ENCODE peak calls at places on chromosomes 3 and 15, in nine cellular contexts. One of them, this sample, is unnamed.
A peak's percentile ranks its signal among the peaks of the same experiment; 100 is the strongest.

GRCh38 chr3:184417619-184418327 is 37.9 kb downstream of the CHRD start:
- DNase-seq in choroid plexus epithelial cell: peak; percentile 71
- DNase-seq in CD8-positive, alpha-beta T cell: peak; percentile 51
- DNase-seq in lower leg skin: peak; percentile 96
- DNase-seq in astrocyte of the spinal cord: peak; percentile 50
- DNase-seq in GM20000: peak; percentile 75
- DNase-seq in ovary: peak; percentile 73
- DNase-seq in PC-3: peak; percentile 69
- DNase-seq in tibial artery: peak; percentile 74
- DNase-seq in this sample: peak; percentile 72

GRCh38 chr15:73906346-73907017 is 19.8 kb upstream of the LOXL1 start:
- DNase-seq in choroid plexus epithelial cell: peak; percentile 67
- DNase-seq in CD8-positive, alpha-beta T cell: no peak
- DNase-seq in lower leg skin: no peak
- DNase-seq in astrocyte of the spinal cord: peak; percentile 35
- DNase-seq in GM20000: no peak
- DNase-seq in ovary: no peak
- DNase-seq in PC-3: no peak
- DNase-seq in tibial artery: no peak
- DNase-seq in this sample: no peak

GRCh38 chr15:39478996-39479395 is 101.9 kb upstream of the THBS1 start:
- DNase-seq in choroid plexus epithelial cell: no peak
- DNase-seq in CD8-positive, alpha-beta T cell: no peak
- DNase-seq in lower leg skin: no peak
- DNase-seq in astrocyte of the spinal cord: no peak
- DNase-seq in GM20000: no peak
- DNase-seq in ovary: no peak
- DNase-seq in PC-3: no peak
- DNase-seq in tibial artery: no peak
- DNase-seq in this sample: no peak

GRCh38 chr3:64575211-64575844 is 112.5 kb downstream of the ADAMTS9 start:
- DNase-seq in choroid plexus epithelial cell: peak; percentile 66
- DNase-seq in CD8-positive, alpha-beta T cell: no peak
- DNase-seq in lower leg skin: no peak
- DNase-seq in astrocyte of the spinal cord: peak; percentile 9
- DNase-seq in GM20000: peak; percentile 16
- DNase-seq in ovary: no peak
- DNase-seq in PC-3: peak; percentile 8
- DNase-seq in tibial artery: no peak
- DNase-seq in this sample: no peak

GRCh38 chr3:171949559-171949958 is 89.8 kb upstream of the FNDC3B start:
- DNase-seq in choroid plexus epithelial cell: no peak
- DNase-seq in CD8-positive, alpha-beta T cell: no peak
- DNase-seq in lower leg skin: no peak
- DNase-seq in astrocyte of the spinal cord: no peak
- DNase-seq in GM20000: no peak
- DNase-seq in ovary: no peak
- DNase-seq in PC-3: no peak
- DNase-seq in tibial artery: no peak
- DNase-seq in this sample: no peak

GRCh38 chr15:20341901-20342605 is 199.5 kb downstream of the GOLGA6L6 start:
- DNase-seq in choroid plexus epithelial cell: no peak
- DNase-seq in CD8-positive, alpha-beta T cell: no peak
- DNase-seq in lower leg skin: peak; percentile 97
- DNase-seq in astrocyte of the spinal cord: no peak
- DNase-seq in GM20000: peak; percentile 72
- DNase-seq in ovary: peak; percentile 50
- DNase-seq in PC-3: peak; percentile 2
- DNase-seq in tibial artery: peak; percentile 88
- DNase-seq in this sample: peak; percentile 89

GRCh38 chr3:141895731-141896130 is 19.3 kb downstream of the ATP1B3 start:
- DNase-seq in choroid plexus epithelial cell: no peak
- DNase-seq in CD8-positive, alpha-beta T cell: no peak
- DNase-seq in lower leg skin: no peak
- DNase-seq in astrocyte of the spinal cord: no peak
- DNase-seq in GM20000: no peak
- DNase-seq in ovary: no peak
- DNase-seq in PC-3: no peak
- DNase-seq in tibial artery: no peak
- DNase-seq in this sample: no peak

GRCh38 chr3:158165730-158166129 is 55.8 kb downstream of the RSRC1 start:
- DNase-seq in choroid plexus epithelial cell: peak; percentile 6
- DNase-seq in CD8-positive, alpha-beta T cell: no peak
- DNase-seq in lower leg skin: no peak
- DNase-seq in astrocyte of the spinal cord: peak; percentile 15
- DNase-seq in GM20000: no peak
- DNase-seq in ovary: no peak
- DNase-seq in PC-3: no peak
- DNase-seq in tibial artery: no peak
- DNase-seq in this sample: no peak

GRCh38 chr15:58840048-58840447 is 68.9 kb downstream of the MINDY2 start:
- DNase-seq in choroid plexus epithelial cell: peak; percentile 44
- DNase-seq in CD8-positive, alpha-beta T cell: no peak
- DNase-seq in lower leg skin: no peak
- DNase-seq in astrocyte of the spinal cord: no peak
- DNase-seq in GM20000: no peak
- DNase-seq in ovary: no peak
- DNase-seq in PC-3: peak; percentile 59
- DNase-seq in tibial artery: no peak
- DNase-seq in this sample: no peak

GRCh38 chr3:18369561-18370185 is 55.5 kb downstream of the SATB1 start:
- DNase-seq in choroid plexus epithelial cell: no peak
- DNase-seq in CD8-positive, alpha-beta T cell: no peak
- DNase-seq in lower leg skin: no peak
- DNase-seq in astrocyte of the spinal cord: no peak
- DNase-seq in GM20000: no peak
- DNase-seq in ovary: no peak
- DNase-seq in PC-3: no peak
- DNase-seq in tibial artery: no peak
- DNase-seq in this sample: no peak

GRCh38 chr3:180358179-180358578 is 243.8 kb upstream of the TTC14 start:
- DNase-seq in choroid plexus epithelial cell: no peak
- DNase-seq in CD8-positive, alpha-beta T cell: no peak
- DNase-seq in lower leg skin: no peak
- DNase-seq in astrocyte of the spinal cord: peak; percentile 27
- DNase-seq in GM20000: no peak
- DNase-seq in ovary: no peak
- DNase-seq in PC-3: peak; percentile 92
- DNase-seq in tibial artery: no peak
- DNase-seq in this sample: no peak

GRCh38 chr3:172367205-172368105 is 80.8 kb downstream of the GHSR start:
- DNase-seq in choroid plexus epithelial cell: peak; percentile 74
- DNase-seq in CD8-positive, alpha-beta T cell: no peak
- DNase-seq in lower leg skin: no peak
- DNase-seq in astrocyte of the spinal cord: peak; percentile 54
- DNase-seq in GM20000: no peak
- DNase-seq in ovary: no peak
- DNase-seq in PC-3: no peak
- DNase-seq in tibial artery: no peak
- DNase-seq in this sample: no peak

GRCh38 chr3:133361011-133361410 is 38.8 kb upstream of the BFSP2 start:
- DNase-seq in choroid plexus epithelial cell: no peak
- DNase-seq in CD8-positive, alpha-beta T cell: no peak
- DNase-seq in lower leg skin: no peak
- DNase-seq in astrocyte of the spinal cord: no peak
- DNase-seq in GM20000: no peak
- DNase-seq in ovary: no peak
- DNase-seq in PC-3: no peak
- DNase-seq in tibial artery: no peak
- DNase-seq in this sample: no peak

GRCh38 chr15:43775411-43775965 is 1.3 kb downstream of the ELL3 start:
- DNase-seq in choroid plexus epithelial cell: no peak
- DNase-seq in CD8-positive, alpha-beta T cell: no peak
- DNase-seq in lower leg skin: no peak
- DNase-seq in astrocyte of the spinal cord: peak; percentile 43
- DNase-seq in GM20000: no peak
- DNase-seq in ovary: peak; percentile 50
- DNase-seq in PC-3: peak; percentile 95
- DNase-seq in tibial artery: no peak
- DNase-seq in this sample: no peak

GRCh38 chr3:53030864-53031445 is 14.9 kb downstream of the SFMBT1 start:
- DNase-seq in choroid plexus epithelial cell: no peak
- DNase-seq in CD8-positive, alpha-beta T cell: peak; percentile 35
- DNase-seq in lower leg skin: no peak
- DNase-seq in astrocyte of the spinal cord: no peak
- DNase-seq in GM20000: no peak
- DNase-seq in ovary: no peak
- DNase-seq in PC-3: no peak
- DNase-seq in tibial artery: no peak
- DNase-seq in this sample: no peak

GRCh38 chr15:33149919-33150318 is 44.6 kb downstream of the FMN1 start:
- DNase-seq in choroid plexus epithelial cell: peak; percentile 64
- DNase-seq in CD8-positive, alpha-beta T cell: no peak
- DNase-seq in lower leg skin: no peak
- DNase-seq in astrocyte of the spinal cord: peak; percentile 66
- DNase-seq in GM20000: no peak
- DNase-seq in ovary: no peak
- DNase-seq in PC-3: peak; percentile 60
- DNase-seq in tibial artery: no peak
- DNase-seq in this sample: no peak

GRCh38 chr3:159992601-159993000 is 4.0 kb downstream of the IL12A start:
- DNase-seq in choroid plexus epithelial cell: no peak
- DNase-seq in CD8-positive, alpha-beta T cell: no peak
- DNase-seq in lower leg skin: no peak
- DNase-seq in astrocyte of the spinal cord: no peak
- DNase-seq in GM20000: no peak
- DNase-seq in ovary: no peak
- DNase-seq in PC-3: no peak
- DNase-seq in tibial artery: no peak
- DNase-seq in this sample: no peak

GRCh38 chr3:9930804-9931418 is 2.7 kb upstream of the CRELD1 start:
- DNase-seq in choroid plexus epithelial cell: peak; percentile 45
- DNase-seq in CD8-positive, alpha-beta T cell: no peak
- DNase-seq in lower leg skin: no peak
- DNase-seq in astrocyte of the spinal cord: no peak
- DNase-seq in GM20000: peak; percentile 64
- DNase-seq in ovary: no peak
- DNase-seq in PC-3: peak; percentile 28
- DNase-seq in tibial artery: no peak
- DNase-seq in this sample: no peak
- TF ChIP-seq CTCF in choroid plexus epithelial cell: peak; percentile 45
- TF ChIP-seq CTCF in CD8-positive, alpha-beta T cell: no peak
- TF ChIP-seq CTCF in lower leg skin: no peak
- TF ChIP-seq CTCF in astrocyte of the spinal cord: peak; percentile 5
- TF ChIP-seq CTCF in GM20000: peak; percentile 32
- TF ChIP-seq CTCF in ovary: no peak
- TF ChIP-seq CTCF in PC-3: peak; percentile 47
- TF ChIP-seq CTCF in tibial artery: no peak
- TF ChIP-seq CTCF in this sample: no peak

DNA sequence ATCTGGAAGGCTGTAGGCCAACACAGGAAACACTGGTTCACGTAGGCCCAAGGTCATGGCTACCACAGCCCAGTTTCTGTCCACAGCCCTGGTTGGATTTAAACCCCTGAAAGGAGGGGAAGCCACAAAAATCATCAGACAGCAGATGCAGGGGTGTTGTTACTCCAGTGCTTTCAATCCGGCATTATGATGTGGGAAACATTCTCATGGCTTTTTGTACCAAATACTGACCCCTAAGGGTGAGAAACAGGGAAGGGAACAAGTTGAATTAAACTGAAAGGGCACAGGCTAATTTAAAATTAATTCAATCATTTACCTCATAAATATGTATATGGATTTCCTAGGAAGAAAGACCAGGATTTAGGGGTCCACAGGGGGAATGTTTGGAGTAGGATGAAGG is 375.6 kb downstream of the CTNNB1 start:
- DNase-seq in choroid plexus epithelial cell: peak; percentile 37
- DNase-seq in CD8-positive, alpha-beta T cell: no peak
- DNase-seq in lower leg skin: no peak
- DNase-seq in astrocyte of the spinal cord: no peak
- DNase-seq in GM20000: no peak
- DNase-seq in ovary: no peak
- DNase-seq in PC-3: peak; percentile 23
- DNase-seq in tibial artery: no peak
- DNase-seq in this sample: no peak
- TF ChIP-seq CTCF in choroid plexus epithelial cell: peak; percentile 39
- TF ChIP-seq CTCF in CD8-positive, alpha-beta T cell: no peak
- TF ChIP-seq CTCF in lower leg skin: no peak
- TF ChIP-seq CTCF in astrocyte of the spinal cord: no peak
- TF ChIP-seq CTCF in GM20000: no peak
- TF ChIP-seq CTCF in ovary: no peak
- TF ChIP-seq CTCF in PC-3: peak; percentile 55
- TF ChIP-seq CTCF in tibial artery: no peak
- TF ChIP-seq CTCF in this sample: no peak

GRCh38 chr3:107643038-107643883 is 120.5 kb downstream of the BBX start:
- DNase-seq in choroid plexus epithelial cell: peak; percentile 37
- DNase-seq in CD8-positive, alpha-beta T cell: no peak
- DNase-seq in lower leg skin: no peak
- DNase-seq in astrocyte of the spinal cord: no peak
- DNase-seq in GM20000: no peak
- DNase-seq in ovary: no peak
- DNase-seq in PC-3: peak; percentile 31
- DNase-seq in tibial artery: no peak
- DNase-seq in this sample: no peak
- TF ChIP-seq CTCF in choroid plexus epithelial cell: peak; percentile 52
- TF ChIP-seq CTCF in CD8-positive, alpha-beta T cell: no peak
- TF ChIP-seq CTCF in lower leg skin: no peak
- TF ChIP-seq CTCF in astrocyte of the spinal cord: peak; percentile 26
- TF ChIP-seq CTCF in GM20000: no peak
- TF ChIP-seq CTCF in ovary: no peak
- TF ChIP-seq CTCF in PC-3: peak; percentile 59
- TF ChIP-seq CTCF in tibial artery: no peak
- TF ChIP-seq CTCF in this sample: peak; percentile 8

DNA sequence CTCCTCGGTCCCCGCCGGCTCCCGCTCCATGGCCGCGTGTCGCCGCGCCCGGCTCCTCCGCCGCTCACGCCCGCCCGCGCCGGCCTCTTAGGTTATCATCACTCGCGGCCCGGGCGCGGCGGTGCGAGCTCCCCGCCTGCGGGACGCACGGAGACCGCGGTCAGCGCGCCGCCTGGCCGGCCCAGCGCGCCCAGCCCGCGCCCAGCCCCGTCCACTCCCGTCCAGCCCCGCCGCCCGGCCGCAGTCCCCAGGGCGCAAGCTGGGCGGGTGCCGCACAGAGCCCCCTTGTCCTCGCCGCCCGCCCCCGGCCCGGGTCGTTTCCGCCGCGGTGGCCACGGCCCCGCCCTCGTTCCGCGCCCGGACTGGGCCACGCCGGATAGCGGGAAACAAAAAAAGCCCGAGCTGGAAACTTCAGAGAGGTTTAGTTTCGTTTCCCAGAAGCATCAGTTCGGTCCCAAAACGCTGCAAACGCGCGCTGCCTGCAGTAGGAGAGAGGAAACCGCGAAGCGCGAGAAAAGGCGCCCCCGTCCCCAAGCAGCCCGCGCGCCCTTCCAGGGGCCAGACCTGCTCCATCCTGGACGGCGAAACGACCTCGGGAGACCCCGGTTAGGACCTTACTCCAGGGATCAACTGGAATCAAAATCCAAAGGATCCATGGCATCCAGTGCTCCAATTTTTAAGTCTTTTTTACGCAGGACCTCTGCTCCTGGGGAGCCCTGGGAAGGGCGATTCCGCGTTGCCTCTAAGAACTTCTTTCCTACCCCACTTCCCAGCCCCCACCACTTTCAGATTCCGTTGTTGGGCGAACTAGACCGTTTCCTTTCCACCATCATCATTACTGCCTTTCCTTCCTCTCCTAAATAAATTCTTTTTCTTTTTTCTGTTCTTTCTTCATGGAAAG is at the start of gene ATP10A:
- DNase-seq in choroid plexus epithelial cell: peak; percentile 15
- DNase-seq in CD8-positive, alpha-beta T cell: no peak
- DNase-seq in lower leg skin: no peak
- DNase-seq in astrocyte of the spinal cord: peak; percentile 57
- DNase-seq in GM20000: no peak
- DNase-seq in ovary: no peak
- DNase-seq in PC-3: peak; percentile 30
- DNase-seq in tibial artery: peak; percentile 78
- DNase-seq in this sample: peak; percentile 75
- TF ChIP-seq CTCF in choroid plexus epithelial cell: no peak
- TF ChIP-seq CTCF in CD8-positive, alpha-beta T cell: no peak
- TF ChIP-seq CTCF in lower leg skin: no peak
- TF ChIP-seq CTCF in astrocyte of the spinal cord: peak; percentile 2
- TF ChIP-seq CTCF in GM20000: no peak
- TF ChIP-seq CTCF in ovary: no peak
- TF ChIP-seq CTCF in PC-3: no peak
- TF ChIP-seq CTCF in tibial artery: no peak
- TF ChIP-seq CTCF in this sample: no peak